ENCODE peak calls at places on chromosome 22, in six cellular contexts. One of them, this sample, is unnamed.

GRCh38 chr22:38724926-38725571 is 19.3 kb downstream of the GTPBP1 start:
- DNase-seq in upper lobe of right lung: no peak
- DNase-seq in fibroblast of the aortic adventitia: peak
- DNase-seq in ovary: no peak
- DNase-seq in fibroblast of mammary gland: peak
- DNase-seq in right lobe of liver: no peak
- DNase-seq in this sample: no peak

GRCh38 chr22:28976588-28976987 is 85.0 kb downstream of the C22orf31 start:
- DNase-seq in upper lobe of right lung: no peak
- DNase-seq in fibroblast of the aortic adventitia: peak
- DNase-seq in ovary: no peak
- DNase-seq in fibroblast of mammary gland: peak
- DNase-seq in right lobe of liver: no peak
- DNase-seq in this sample: no peak

GRCh38 chr22:19959587-19960490 is 18.2 kb upstream of the TXNRD2 start:
- DNase-seq in upper lobe of right lung: no peak
- DNase-seq in fibroblast of the aortic adventitia: no peak
- DNase-seq in ovary: no peak
- DNase-seq in fibroblast of mammary gland: no peak
- DNase-seq in right lobe of liver: peak
- DNase-seq in this sample: peak

GRCh38 chr22:19872779-19873137 is 18.1 kb upstream of the GNB1L start:
- DNase-seq in upper lobe of right lung: peak
- DNase-seq in fibroblast of the aortic adventitia: no peak
- DNase-seq in ovary: no peak
- DNase-seq in fibroblast of mammary gland: no peak
- DNase-seq in right lobe of liver: peak
- DNase-seq in this sample: peak

GRCh38 chr22:20211997-20212753 is 55.9 kb downstream of the RTN4R start:
- DNase-seq in upper lobe of right lung: peak
- DNase-seq in fibroblast of the aortic adventitia: no peak
- DNase-seq in ovary: peak
- DNase-seq in fibroblast of mammary gland: peak
- DNase-seq in right lobe of liver: peak
- DNase-seq in this sample: no peak

GRCh38 chr22:19207902-19208283 is 29.4 kb upstream of the SLC25A1 start:
- DNase-seq in upper lobe of right lung: peak
- DNase-seq in fibroblast of the aortic adventitia: no peak
- DNase-seq in ovary: no peak
- DNase-seq in fibroblast of mammary gland: no peak
- DNase-seq in right lobe of liver: no peak
- DNase-seq in this sample: no peak

GRCh38 chr22:27985323-27986275 is 66.5 kb upstream of the PITPNB start:
- DNase-seq in upper lobe of right lung: no peak
- DNase-seq in fibroblast of the aortic adventitia: no peak
- DNase-seq in ovary: no peak
- DNase-seq in fibroblast of mammary gland: no peak
- DNase-seq in right lobe of liver: no peak
- DNase-seq in this sample: no peak

GRCh38 chr22:21591695-21592094 is 24.2 kb downstream of the UBE2L3 start:
- DNase-seq in upper lobe of right lung: peak
- DNase-seq in fibroblast of the aortic adventitia: no peak
- DNase-seq in ovary: no peak
- DNase-seq in fibroblast of mammary gland: no peak
- DNase-seq in right lobe of liver: no peak
- DNase-seq in this sample: no peak

GRCh38 chr22:24380220-24381218 is 46.9 kb upstream of the ADORA2A start:
- DNase-seq in upper lobe of right lung: no peak
- DNase-seq in fibroblast of the aortic adventitia: no peak
- DNase-seq in ovary: no peak
- DNase-seq in fibroblast of mammary gland: no peak
- DNase-seq in right lobe of liver: no peak
- DNase-seq in this sample: no peak

GRCh38 chr22:38638734-38639133 is 17.5 kb downstream of the FAM227A start:
- DNase-seq in upper lobe of right lung: no peak
- DNase-seq in fibroblast of the aortic adventitia: no peak
- DNase-seq in ovary: no peak
- DNase-seq in fibroblast of mammary gland: no peak
- DNase-seq in right lobe of liver: no peak
- DNase-seq in this sample: no peak

GRCh38 chr22:44191036-44191454 is 10.3 kb downstream of the PARVG start:
- DNase-seq in upper lobe of right lung: peak
- DNase-seq in fibroblast of the aortic adventitia: peak
- DNase-seq in ovary: no peak
- DNase-seq in fibroblast of mammary gland: peak
- DNase-seq in right lobe of liver: no peak
- DNase-seq in this sample: no peak

GRCh38 chr22:38943181-38943580 is 14.2 kb upstream of the APOBEC3A start:
- DNase-seq in upper lobe of right lung: peak
- DNase-seq in fibroblast of the aortic adventitia: no peak
- DNase-seq in ovary: no peak
- DNase-seq in fibroblast of mammary gland: no peak
- DNase-seq in right lobe of liver: no peak
- DNase-seq in this sample: no peak

GRCh38 chr22:36171941-36172340 is 11.4 kb upstream of the APOL3 start:
- DNase-seq in upper lobe of right lung: no peak
- DNase-seq in fibroblast of the aortic adventitia: no peak
- DNase-seq in ovary: no peak
- DNase-seq in fibroblast of mammary gland: no peak
- DNase-seq in right lobe of liver: no peak
- DNase-seq in this sample: no peak

GRCh38 chr22:48677621-48678020 is 1150.1 kb downstream of the BRD1 start:
- DNase-seq in upper lobe of right lung: no peak
- DNase-seq in fibroblast of the aortic adventitia: no peak
- DNase-seq in ovary: no peak
- DNase-seq in fibroblast of mammary gland: no peak
- DNase-seq in right lobe of liver: no peak
- DNase-seq in this sample: no peak

GRCh38 chr22:36912694-36913430 is 566 bp upstream of the CSF2RB start:
- DNase-seq in upper lobe of right lung: no peak
- DNase-seq in fibroblast of the aortic adventitia: no peak
- DNase-seq in ovary: no peak
- DNase-seq in fibroblast of mammary gland: no peak
- DNase-seq in right lobe of liver: no peak
- DNase-seq in this sample: no peak

GRCh38 chr22:19517919-19518567 is 6.2 kb downstream of the CLDN5 start:
- DNase-seq in upper lobe of right lung: no peak
- DNase-seq in fibroblast of the aortic adventitia: no peak
- DNase-seq in ovary: no peak
- DNase-seq in fibroblast of mammary gland: no peak
- DNase-seq in right lobe of liver: no peak
- DNase-seq in this sample: no peak

GRCh38 chr22:21067901-21068680 is 22.3 kb downstream of the LRRC74B start:
- DNase-seq in upper lobe of right lung: no peak
- DNase-seq in fibroblast of the aortic adventitia: no peak
- DNase-seq in ovary: no peak
- DNase-seq in fibroblast of mammary gland: no peak
- DNase-seq in right lobe of liver: no peak
- DNase-seq in this sample: no peak

GRCh38 chr22:31954535-31955326 is 10.4 kb downstream of the YWHAH start:
- DNase-seq in upper lobe of right lung: peak
- DNase-seq in fibroblast of the aortic adventitia: no peak
- DNase-seq in ovary: peak
- DNase-seq in fibroblast of mammary gland: peak
- DNase-seq in right lobe of liver: no peak
- DNase-seq in this sample: no peak

GRCh38 chr22:31952094-31952401 is 7.7 kb downstream of the YWHAH start:
- DNase-seq in upper lobe of right lung: no peak
- DNase-seq in fibroblast of the aortic adventitia: no peak
- DNase-seq in ovary: no peak
- DNase-seq in fibroblast of mammary gland: no peak
- DNase-seq in right lobe of liver: no peak
- DNase-seq in this sample: no peak

GRCh38 chr22:31952459-31952858 is 8.1 kb downstream of the YWHAH start:
- DNase-seq in upper lobe of right lung: no peak
- DNase-seq in fibroblast of the aortic adventitia: peak
- DNase-seq in ovary: no peak
- DNase-seq in fibroblast of mammary gland: peak
- DNase-seq in right lobe of liver: no peak
- DNase-seq in this sample: no peak

GRCh38 chr22:31951201-31952093 is 7.1 kb downstream of the YWHAH start:
- DNase-seq in upper lobe of right lung: peak
- DNase-seq in fibroblast of the aortic adventitia: no peak
- DNase-seq in ovary: no peak
- DNase-seq in fibroblast of mammary gland: no peak
- DNase-seq in right lobe of liver: no peak
- DNase-seq in this sample: no peak

DNA sequence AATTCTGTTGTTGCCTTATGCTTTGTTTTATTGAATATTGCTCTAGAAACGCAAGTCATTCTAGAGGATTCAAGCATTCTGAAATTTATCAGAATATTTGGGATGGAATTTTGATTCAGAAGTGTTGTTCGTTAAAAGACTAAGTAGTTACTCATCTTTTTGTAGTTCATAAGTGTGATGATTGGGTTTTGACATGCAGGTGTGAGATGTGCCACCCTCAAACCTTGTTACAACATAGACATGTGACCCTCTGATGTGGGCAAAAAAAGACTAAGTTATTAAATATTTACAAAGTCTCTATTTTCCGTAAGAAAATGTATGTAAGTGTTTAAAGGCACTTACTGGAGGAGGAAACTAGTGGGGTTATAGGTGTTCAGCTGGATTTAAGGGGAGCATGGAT is 8.9 kb downstream of the YWHAH start:
- DNase-seq in upper lobe of right lung: no peak
- DNase-seq in fibroblast of the aortic adventitia: no peak
- DNase-seq in ovary: no peak
- DNase-seq in fibroblast of mammary gland: no peak
- DNase-seq in right lobe of liver: no peak
- DNase-seq in this sample: no peak
- H3K4me3 ChIP-seq in upper lobe of right lung: no peak
- H3K4me3 ChIP-seq in fibroblast of the aortic adventitia: no peak
- H3K4me3 ChIP-seq in ovary: no peak
- H3K4me3 ChIP-seq in fibroblast of mammary gland: no peak
- H3K4me3 ChIP-seq in right lobe of liver: no peak
- H3K4me3 ChIP-seq in this sample: no peak

DNA sequence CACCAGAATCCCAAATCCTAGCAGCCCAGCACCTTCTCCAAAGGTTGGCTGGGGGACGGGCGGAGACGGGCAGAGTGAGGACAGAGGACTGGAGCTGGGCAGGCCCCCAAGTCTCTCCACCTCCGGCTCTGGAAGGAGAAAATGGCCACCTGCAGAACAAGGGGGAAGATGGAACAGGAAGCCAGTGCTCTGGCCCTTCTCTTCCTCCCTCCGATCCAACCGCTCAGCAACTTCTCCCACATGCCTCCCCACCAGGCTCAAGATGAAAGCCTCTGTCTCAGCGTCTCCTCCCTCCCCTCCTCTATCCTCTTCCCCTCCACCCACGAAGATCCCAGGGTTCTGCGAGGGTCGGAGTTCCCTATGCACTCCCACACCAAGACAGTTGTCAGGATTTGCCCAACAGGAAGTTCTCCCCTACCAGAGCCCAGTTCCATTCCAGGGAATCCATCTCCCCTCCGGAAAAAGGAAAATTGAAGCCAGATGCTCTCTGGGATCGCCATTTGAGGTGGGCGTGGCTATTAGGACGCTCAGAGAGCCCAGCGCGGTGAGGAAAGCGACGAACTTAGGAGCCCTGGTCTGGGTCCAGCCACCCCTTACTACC is 20.0 kb downstream of the ADA2 start:
- DNase-seq in upper lobe of right lung: no peak
- DNase-seq in fibroblast of the aortic adventitia: peak
- DNase-seq in ovary: peak
- DNase-seq in fibroblast of mammary gland: peak
- DNase-seq in right lobe of liver: no peak
- DNase-seq in this sample: no peak
- H3K4me3 ChIP-seq in upper lobe of right lung: peak
- H3K4me3 ChIP-seq in fibroblast of the aortic adventitia: peak
- H3K4me3 ChIP-seq in ovary: peak
- H3K4me3 ChIP-seq in fibroblast of mammary gland: peak
- H3K4me3 ChIP-seq in right lobe of liver: no peak
- H3K4me3 ChIP-seq in this sample: no peak

DNA sequence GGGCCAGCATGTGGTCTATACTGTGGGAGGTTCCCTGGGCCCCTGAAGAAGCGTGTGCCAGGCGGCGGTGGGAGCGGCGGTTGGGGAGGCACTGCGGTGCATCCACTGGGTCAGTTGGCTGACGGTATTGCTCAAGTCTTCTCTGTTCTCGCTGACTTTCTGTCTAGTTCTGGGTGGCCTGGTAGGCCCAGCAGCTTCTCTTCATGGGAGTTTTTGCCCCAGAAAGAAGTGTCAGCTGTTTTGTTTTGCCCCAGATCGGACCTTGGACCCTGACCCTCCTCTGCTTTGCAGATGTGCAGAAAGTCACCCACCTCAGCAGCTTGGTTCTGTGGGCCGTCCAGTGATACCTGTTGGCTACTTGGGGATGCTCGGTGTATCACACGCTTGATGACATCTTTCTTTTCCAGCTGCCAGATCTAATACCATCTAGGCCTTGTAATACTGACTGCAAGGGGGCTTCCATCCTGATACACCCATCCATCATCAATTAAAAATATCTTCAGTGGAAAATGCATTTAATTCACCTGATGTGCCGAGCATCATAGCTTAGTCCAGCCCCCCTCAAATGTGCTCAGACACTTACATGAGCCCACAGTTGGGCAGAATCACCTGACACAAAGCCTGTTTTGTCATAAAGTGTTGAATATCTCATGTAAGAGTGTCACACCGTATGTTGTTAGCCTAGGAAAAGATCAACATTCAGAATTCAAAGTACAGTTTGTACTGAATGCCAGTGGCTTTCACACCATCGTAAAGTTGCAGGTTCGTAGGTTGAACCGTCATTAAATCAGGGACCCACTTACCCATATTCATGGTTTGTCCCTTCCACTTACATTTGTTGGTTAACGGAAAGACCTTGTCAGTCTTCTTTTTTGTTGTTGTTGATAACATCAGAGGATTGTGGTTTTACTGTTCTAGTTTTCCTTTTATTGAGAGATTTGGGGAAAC is 13.9 kb downstream of the ZBED4 start:
- DNase-seq in upper lobe of right lung: peak
- DNase-seq in fibroblast of the aortic adventitia: no peak
- DNase-seq in ovary: no peak
- DNase-seq in fibroblast of mammary gland: no peak
- DNase-seq in right lobe of liver: no peak
- DNase-seq in this sample: no peak
- H3K4me3 ChIP-seq in upper lobe of right lung: no peak
- H3K4me3 ChIP-seq in fibroblast of the aortic adventitia: no peak
- H3K4me3 ChIP-seq in ovary: no peak
- H3K4me3 ChIP-seq in fibroblast of mammary gland: no peak
- H3K4me3 ChIP-seq in right lobe of liver: no peak
- H3K4me3 ChIP-seq in this sample: no peak

GRCh38 chr22:26188341-26188740 is 19.1 kb downstream of the SEZ6L start:
- DNase-seq in upper lobe of right lung: no peak
- DNase-seq in fibroblast of the aortic adventitia: no peak
- DNase-seq in ovary: no peak
- DNase-seq in fibroblast of mammary gland: no peak
- DNase-seq in right lobe of liver: no peak
- DNase-seq in this sample: no peak

GRCh38 chr22:26182723-26183122 is 13.5 kb downstream of the SEZ6L start:
- DNase-seq in upper lobe of right lung: no peak
- DNase-seq in fibroblast of the aortic adventitia: no peak
- DNase-seq in ovary: no peak
- DNase-seq in fibroblast of mammary gland: no peak
- DNase-seq in right lobe of liver: no peak
- DNase-seq in this sample: no peak

DNA sequence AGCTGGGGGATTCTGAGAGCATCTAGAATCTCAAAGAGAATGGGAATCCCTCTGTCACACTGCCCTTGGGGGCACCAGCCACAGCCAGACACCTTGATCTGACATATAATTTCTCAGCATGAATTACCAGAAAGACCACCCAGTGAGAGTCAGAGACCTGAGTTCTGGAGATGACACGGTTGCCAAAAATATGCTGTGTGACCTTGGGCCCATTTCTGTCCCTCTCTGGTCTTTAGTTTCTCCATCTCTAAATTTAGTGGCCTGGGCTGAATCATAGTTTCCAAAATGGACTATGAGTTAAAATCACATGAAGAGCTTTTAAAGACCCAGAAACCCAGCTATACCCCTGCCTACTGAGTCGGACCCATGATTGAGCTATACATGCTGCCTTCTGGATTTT is 15.9 kb downstream of the SEZ6L start:
- DNase-seq in upper lobe of right lung: no peak
- DNase-seq in fibroblast of the aortic adventitia: no peak
- DNase-seq in ovary: no peak
- DNase-seq in fibroblast of mammary gland: no peak
- DNase-seq in right lobe of liver: no peak
- DNase-seq in this sample: no peak
- H3K4me3 ChIP-seq in upper lobe of right lung: no peak
- H3K4me3 ChIP-seq in fibroblast of the aortic adventitia: no peak
- H3K4me3 ChIP-seq in ovary: no peak
- H3K4me3 ChIP-seq in fibroblast of mammary gland: no peak
- H3K4me3 ChIP-seq in right lobe of liver: no peak
- H3K4me3 ChIP-seq in this sample: no peak

This sample was measured in RWPE2.